ENCODE peak calls at places on chromosomes 6 and 20, in seven cellular contexts. J is EH; S is islet precursor cell; E is stimulated activated CD4-positive, alpha-beta T cell treated with anti-CD3 and anti-CD28 coated beads, Interleukin-15, amount 100 ng/mL, for 48 hours; W is HCT116; A is naive thymus-derived CD8-positive, alpha-beta T cell; X is COR-L47. F is an unnamed sample.

GRCh38 chr6:135008941-135009290 is 45.7 kb downstream of the HBS1L start:
- DNase-seq in J (no peak), X (no peak), S (no peak), E (no peak), A (no peak), W (no peak), F (no peak)

GRCh38 chr6:34339432-34339831 is 53.0 kb downstream of the NUDT3 start:
- DNase-seq in E (no peak), X (no peak), A (no peak), S (no peak), J (no peak), W (no peak), F (no peak)

GRCh38 chr6:139373154-139373927 is 1.1 kb downstream of the CITED2 start:
- DNase-seq in J (peak), X (peak), A (peak), W (no peak), S (peak), E (peak), F (peak)

GRCh38 chr6:31158863-31159855 is 770 bp downstream of the TCF19 start:
- DNase-seq in X (peak), W (no peak), A (no peak), E (no peak), S (peak), J (peak), F (no peak)

GRCh38 chr6:44658571-44658970 is 271.1 kb downstream of the CDC5L start:
- DNase-seq in E (no peak), X (no peak), J (no peak), S (no peak), A (no peak), W (no peak), F (no peak)

GRCh38 chr6:46947497-46947896 is 25.8 kb upstream of the ADGRF5 start:
- DNase-seq in J (no peak), E (no peak), W (no peak), S (no peak), X (no peak), A (no peak), F (no peak)

GRCh38 chr6:143279385-143279784 is 171.1 kb downstream of the ADAT2 start:
- DNase-seq in X (no peak), E (no peak), A (no peak), S (peak), W (peak), J (peak), F (no peak)

GRCh38 chr6:12060780-12061619 is 48.9 kb downstream of the HIVEP1 start:
- DNase-seq in W (no peak), J (no peak), S (peak), X (peak), E (peak), A (peak), F (peak)

GRCh38 chr20:21796059-21796458 is 90.6 kb downstream of the PAX1 start:
- DNase-seq in E (no peak), W (no peak), A (no peak), J (no peak), X (peak), S (no peak), F (no peak)

GRCh38 chr6:115485400-115485799 is 575.3 kb downstream of the FRK start:
- DNase-seq in E (no peak), J (no peak), W (no peak), A (no peak), S (no peak), X (peak), F (no peak)

GRCh38 chr20:25676164-25676809 is 20.4 kb downstream of the ZNF337 start:
- DNase-seq in J (peak), E (no peak), S (no peak), W (no peak), A (no peak), X (no peak), F (peak)

GRCh38 chr6:34202329-34203201 is 34.1 kb upstream of the HMGA1 start:
- DNase-seq in A (no peak), S (peak), E (no peak), J (peak), W (peak), X (no peak), F (no peak)

GRCh38 chr6:11214438-11214837 is 18.0 kb downstream of the NEDD9 start:
- DNase-seq in W (no peak), X (no peak), A (no peak), S (no peak), E (no peak), J (no peak), F (no peak)

GRCh38 chr6:166903027-166903426 is 53.3 kb downstream of the RNASET2 start:
- DNase-seq in J (no peak), X (no peak), A (no peak), E (no peak), W (no peak), S (no peak), F (no peak)

GRCh38 chr6:41597246-41598000 is 40.8 kb upstream of the MDFI start:
- DNase-seq in S (no peak), X (no peak), J (no peak), W (no peak), E (no peak), A (peak), F (no peak)